ENCODE peak calls at places on chromosomes 2 and 18, in nine cellular contexts. G is right lobe of liver, A is HepG2, S is ovary, Z is ascending aorta, Q is uterus, I is sigmoid colon, R is kidney epithelial cell, E is adrenal gland. C is an unnamed sample.
A peak's percentile ranks its signal among the peaks of the same experiment; 100 is the strongest.

GRCh38 chr2:144523606-144524131 is 3.8 kb upstream of the ZEB2 start:
- DNase-seq in G (no peak), A (no peak), S (peak; percentile 48), Z (no peak), Q (no peak), I (no peak), R (no peak), E (no peak), C (no peak)

GRCh38 chr2:126885701-126886121 is 13.0 kb upstream of the TEX51 start:
- DNase-seq in G (no peak), A (no peak), S (peak; percentile 64), Z (no peak), Q (peak; percentile 71), I (peak; percentile 72), R (no peak), E (peak; percentile 28), C (no peak)

GRCh38 chr2:118856978-118857676 is 9.7 kb upstream of the EN1 start:
- DNase-seq in G (no peak), A (no peak), S (no peak), Z (no peak), Q (no peak), I (no peak), R (no peak), E (no peak), C (no peak)

GRCh38 chr2:138559648-138560047 is 58.1 kb downstream of the SPOPL start:
- DNase-seq in G (no peak), A (no peak), S (no peak), Z (no peak), Q (no peak), I (no peak), R (no peak), E (no peak), C (no peak)

GRCh38 chr2:74104839-74105238 is 42.9 kb downstream of the BOLA3 start:
- DNase-seq in G (no peak), A (no peak), S (no peak), Z (no peak), Q (no peak), I (no peak), R (no peak), E (no peak), C (no peak)

GRCh38 chr2:241507430-241508239 is 749 bp downstream of the STK25 start:
- DNase-seq in G (no peak), A (peak; percentile 62), S (peak; percentile 51), Z (no peak), Q (peak; percentile 43), I (no peak), R (no peak), E (peak; percentile 49), C (no peak)

GRCh38 chr2:96161785-96162367 is 16.6 kb upstream of the DUSP2 start:
- DNase-seq in G (no peak), A (no peak), S (no peak), Z (no peak), Q (no peak), I (no peak), R (no peak), E (no peak), C (no peak)

GRCh38 chr2:239832101-239832994 is 192.8 kb downstream of the NDUFA10 start:
- DNase-seq in G (peak; percentile 19), A (no peak), S (peak; percentile 2), Z (no peak), Q (no peak), I (no peak), R (no peak), E (peak; percentile 13), C (no peak)

GRCh38 chr2:102063948-102064678 is 72.4 kb downstream of the IL1R2 start:
- DNase-seq in G (peak; percentile 81), A (peak; percentile 88), S (peak; percentile 93), Z (peak; percentile 89), Q (peak; percentile 95), I (peak; percentile 98), R (peak; percentile 96), E (peak; percentile 98), C (peak; percentile 81)

GRCh38 chr2:101255501-101255900 is 2.8 kb downstream of the CNOT11 start:
- DNase-seq in G (no peak), A (no peak), S (no peak), Z (no peak), Q (no peak), I (no peak), R (no peak), E (no peak), C (no peak)

GRCh38 chr2:118806797-118807667 is 40.4 kb downstream of the EN1 start:
- DNase-seq in G (no peak), A (no peak), S (no peak), Z (no peak), Q (no peak), I (no peak), R (no peak), E (no peak), C (no peak)

GRCh38 chr2:134276381-134277172 is 22.7 kb downstream of the MGAT5 start:
- DNase-seq in G (no peak), A (no peak), S (no peak), Z (no peak), Q (no peak), I (no peak), R (no peak), E (no peak), C (no peak)

GRCh38 chr2:200356306-200356705 is 49.8 kb downstream of the SPATS2L start:
- DNase-seq in G (no peak), A (no peak), S (no peak), Z (no peak), Q (no peak), I (no peak), R (no peak), E (no peak), C (no peak)

GRCh38 chr2:200354823-200355751 is 48.6 kb downstream of the SPATS2L start:
- DNase-seq in G (no peak), A (no peak), S (no peak), Z (no peak), Q (no peak), I (no peak), R (no peak), E (no peak), C (peak; percentile 28)

GRCh38 chr2:200357845-200358244 is 51.4 kb downstream of the SPATS2L start:
- DNase-seq in G (no peak), A (no peak), S (no peak), Z (no peak), Q (no peak), I (no peak), R (no peak), E (no peak), C (no peak)

GRCh38 chr2:200359552-200359951 is 53.1 kb downstream of the SPATS2L start:
- DNase-seq in G (no peak), A (no peak), S (no peak), Z (no peak), Q (no peak), I (no peak), R (no peak), E (no peak), C (no peak)

DNA sequence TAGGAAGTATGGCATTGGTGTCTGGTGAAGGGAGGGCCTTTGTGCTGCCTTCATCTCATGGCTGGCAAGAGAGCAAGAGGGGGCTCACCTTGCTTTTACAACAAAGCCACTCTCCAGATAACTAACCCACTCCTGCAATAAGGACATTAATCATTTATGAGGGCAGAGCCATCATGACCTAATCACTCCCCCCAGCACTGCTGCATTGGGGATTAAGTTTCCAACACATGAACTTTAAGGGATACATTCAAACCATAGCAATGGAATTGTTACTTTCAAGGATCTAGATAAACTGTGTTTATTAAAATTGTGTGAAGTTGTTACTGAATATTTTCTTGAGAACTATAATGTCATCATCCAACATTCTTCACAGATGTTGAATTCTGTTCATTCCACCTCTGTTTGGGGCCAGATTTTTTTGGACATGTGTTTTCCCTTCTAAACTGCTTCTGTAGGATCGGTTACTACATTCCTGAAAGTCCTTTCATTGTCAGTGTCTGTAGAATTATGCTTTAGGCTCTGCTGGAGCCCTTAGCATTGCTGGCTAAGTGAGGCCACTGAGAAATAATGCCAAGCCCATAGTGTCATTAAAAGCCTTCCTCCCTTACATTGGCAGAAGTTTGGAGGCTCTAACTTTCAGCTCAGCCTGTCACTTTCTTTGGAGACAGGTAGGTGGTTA is 50.4 kb downstream of the SPATS2L start:
- DNase-seq in G (no peak), A (no peak), S (no peak), Z (no peak), Q (no peak), I (no peak), R (no peak), E (no peak), C (no peak)
- H3K36me3 ChIP-seq in G (no peaks in the 10 kb centered on the region), A (peaks cover 46% of the 10 kb centered on the region), S (no peaks in the 10 kb centered on the region), Z (no peaks in the 10 kb centered on the region), Q (no peaks in the 10 kb centered on the region), I (no peaks in the 10 kb centered on the region), R (no peaks in the 10 kb centered on the region), E (no peaks in the 10 kb centered on the region), C (no peaks in the 10 kb centered on the region)

GRCh38 chr18:38545071-38545470 is 979.5 kb upstream of the CELF4 start:
- DNase-seq in G (no peak), A (peak; percentile 24), S (no peak), Z (no peak), Q (no peak), I (no peak), R (no peak), E (no peak), C (no peak)
- TF ChIP-seq CTCF in G (no peak), A (peak; percentile 51), S (no peak), Z (no peak), Q (no peak), I (no peak), R (peak; percentile 18), E (no peak), C (no peak)

DNA sequence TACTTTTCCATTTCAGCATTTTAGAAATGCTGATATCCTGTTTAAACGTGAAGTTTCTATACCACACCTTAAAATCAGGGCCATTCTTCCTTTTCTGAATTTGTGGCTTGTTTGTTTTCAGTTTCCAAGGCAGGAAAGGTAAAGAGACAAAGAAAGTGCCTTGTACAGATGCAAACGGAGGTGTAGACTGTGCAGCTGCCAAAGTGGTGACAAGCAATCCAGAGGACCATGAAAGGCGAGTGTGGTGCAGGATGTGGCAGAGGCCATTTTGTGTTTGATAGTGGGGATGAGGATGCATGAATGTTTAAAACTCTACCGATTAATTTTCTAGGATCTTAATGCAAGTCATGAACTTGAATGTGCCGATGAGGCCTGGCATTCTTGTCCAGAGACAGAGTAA is 733 bp downstream of the C2orf74 start:
- DNase-seq in G (no peak), A (no peak), S (no peak), Z (no peak), Q (no peak), I (no peak), R (no peak), E (no peak), C (no peak)
- H3K36me3 ChIP-seq in G (no peaks in the 10 kb centered on the region), A (peaks cover 18% of the 10 kb centered on the region), S (no peaks in the 10 kb centered on the region), Z (peaks cover 12% of the 10 kb centered on the region), Q (no peaks in the 10 kb centered on the region), I (no peaks in the 10 kb centered on the region), R (peaks cover 4% of the 10 kb centered on the region), E (no peaks in the 10 kb centered on the region), C (no peaks in the 10 kb centered on the region)

DNA sequence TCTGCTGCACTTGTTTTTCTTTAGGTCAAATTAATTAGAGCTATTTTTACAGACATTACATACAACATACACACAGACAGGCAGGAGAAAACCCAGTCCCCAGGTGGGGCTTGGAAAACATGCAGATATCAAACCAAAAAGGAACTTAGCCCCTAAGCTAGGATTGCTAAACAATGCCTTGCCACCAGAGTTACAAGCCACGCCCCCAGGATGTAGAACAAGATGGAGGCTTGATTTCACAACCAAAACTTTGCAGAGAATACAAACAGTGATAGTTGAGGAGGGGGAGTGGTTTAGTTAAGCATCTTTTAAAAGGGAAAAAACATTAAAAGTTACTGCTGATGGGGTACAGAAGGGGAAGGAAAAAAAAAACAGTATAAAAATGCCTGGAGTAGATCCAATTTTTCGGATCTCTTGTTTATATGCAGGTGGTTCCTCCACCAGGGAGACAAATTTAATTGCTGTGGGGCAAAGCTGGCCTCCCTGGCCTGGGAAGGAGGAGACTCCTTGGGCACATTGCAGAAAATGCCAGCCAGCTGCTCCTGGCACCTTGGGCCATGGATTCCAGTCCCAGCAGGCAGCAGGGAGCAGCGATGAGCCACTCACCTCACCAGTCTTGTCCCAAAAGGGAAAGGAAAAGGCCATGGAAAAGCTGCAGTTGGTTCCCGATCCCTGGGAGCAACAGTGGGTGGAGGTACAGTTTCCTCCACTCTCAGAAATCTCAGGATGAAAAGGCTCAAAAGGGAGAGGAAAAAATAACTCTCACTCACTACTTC is 348.4 kb upstream of the REG3G start:
- DNase-seq in G (no peak), A (peak; percentile 20), S (no peak), Z (no peak), Q (no peak), I (no peak), R (no peak), E (no peak), C (no peak)
- TF ChIP-seq CTCF in G (no peak), A (peak; percentile 31), S (no peak), Z (no peak), Q (no peak), I (no peak), R (no peak), E (no peak), C (no peak)